ENCODE peak calls at places on chromosomes 11 and 22, in four cellular contexts. S is uterus, Z is cardiac fibroblast, Q is ovary. A is an unnamed sample.

GRCh38 chr11:8834379-8834778 is 76.6 kb upstream of the AKIP1 start:
- DNase-seq in S (no peak), Z (peak; percentile 11), Q (no peak), A (no peak)

GRCh38 chr11:16804104-16804947 is 65.9 kb downstream of the C11orf58 start:
- DNase-seq in S (no peak), Z (peak; percentile 96), Q (no peak), A (no peak)

GRCh38 chr11:96199563-96200025 is 143.4 kb downstream of the MAML2 start:
- DNase-seq in S (no peak), Z (peak; percentile 88), Q (no peak), A (no peak)

GRCh38 chr11:66188580-66188979 is 79.9 kb upstream of the RAB1B start:
- DNase-seq in S (no peak), Z (peak; percentile 63), Q (no peak), A (peak; percentile 50)

GRCh38 chr22:23781065-23781464 is 5.7 kb upstream of the SMARCB1 start:
- DNase-seq in S (no peak), Z (no peak), Q (no peak), A (no peak)

GRCh38 chr11:110524227-110524626 is 94.5 kb downstream of the FDX1 start:
- DNase-seq in S (no peak), Z (peak; percentile 71), Q (no peak), A (no peak)

GRCh38 chr11:31237819-31238771 is 131.4 kb downstream of the DCDC1 start:
- DNase-seq in S (no peak), Z (peak; percentile 21), Q (no peak), A (peak; percentile 2)

GRCh38 chr11:10622957-10623787 is 54.7 kb upstream of the LYVE1 start:
- DNase-seq in S (no peak), Z (no peak), Q (no peak), A (no peak)

GRCh38 chr11:7251487-7251835 is 243 bp upstream of the SYT9 start:
- DNase-seq in S (no peak), Z (no peak), Q (no peak), A (no peak)

GRCh38 chr11:7254731-7255291 is 3.1 kb downstream of the SYT9 start:
- DNase-seq in S (no peak), Z (no peak), Q (no peak), A (no peak)

GRCh38 chr11:7251836-7252682 is at the start of gene SYT9:
- DNase-seq in S (peak; percentile 16), Z (peak; percentile 29), Q (no peak), A (peak; percentile 57)

GRCh38 chr11:7250166-7250565 is 1.5 kb upstream of the SYT9 start:
- DNase-seq in S (no peak), Z (no peak), Q (no peak), A (no peak)

GRCh38 chr11:7252683-7253213 is 1.0 kb downstream of the SYT9 start:
- DNase-seq in S (no peak), Z (no peak), Q (no peak), A (no peak)
- H3K4me3 ChIP-seq in S (peak overlapping the region; percentile 16), Z (peak overlapping the region; percentile 55), Q (no peak overlapping the region), A (no peak overlapping the region)

GRCh38 chr11:1486054-1486825 is at the start of gene MOB2:
- DNase-seq in S (no peak), Z (peak; percentile 20), Q (peak; percentile 54), A (no peak)
- H3K4me3 ChIP-seq in S (peak within 1 kb of the TSS; percentile 13), Z (no peak within 1 kb of the TSS), Q (peak within 1 kb of the TSS; percentile 8), A (no peak within 1 kb of the TSS)

DNA sequence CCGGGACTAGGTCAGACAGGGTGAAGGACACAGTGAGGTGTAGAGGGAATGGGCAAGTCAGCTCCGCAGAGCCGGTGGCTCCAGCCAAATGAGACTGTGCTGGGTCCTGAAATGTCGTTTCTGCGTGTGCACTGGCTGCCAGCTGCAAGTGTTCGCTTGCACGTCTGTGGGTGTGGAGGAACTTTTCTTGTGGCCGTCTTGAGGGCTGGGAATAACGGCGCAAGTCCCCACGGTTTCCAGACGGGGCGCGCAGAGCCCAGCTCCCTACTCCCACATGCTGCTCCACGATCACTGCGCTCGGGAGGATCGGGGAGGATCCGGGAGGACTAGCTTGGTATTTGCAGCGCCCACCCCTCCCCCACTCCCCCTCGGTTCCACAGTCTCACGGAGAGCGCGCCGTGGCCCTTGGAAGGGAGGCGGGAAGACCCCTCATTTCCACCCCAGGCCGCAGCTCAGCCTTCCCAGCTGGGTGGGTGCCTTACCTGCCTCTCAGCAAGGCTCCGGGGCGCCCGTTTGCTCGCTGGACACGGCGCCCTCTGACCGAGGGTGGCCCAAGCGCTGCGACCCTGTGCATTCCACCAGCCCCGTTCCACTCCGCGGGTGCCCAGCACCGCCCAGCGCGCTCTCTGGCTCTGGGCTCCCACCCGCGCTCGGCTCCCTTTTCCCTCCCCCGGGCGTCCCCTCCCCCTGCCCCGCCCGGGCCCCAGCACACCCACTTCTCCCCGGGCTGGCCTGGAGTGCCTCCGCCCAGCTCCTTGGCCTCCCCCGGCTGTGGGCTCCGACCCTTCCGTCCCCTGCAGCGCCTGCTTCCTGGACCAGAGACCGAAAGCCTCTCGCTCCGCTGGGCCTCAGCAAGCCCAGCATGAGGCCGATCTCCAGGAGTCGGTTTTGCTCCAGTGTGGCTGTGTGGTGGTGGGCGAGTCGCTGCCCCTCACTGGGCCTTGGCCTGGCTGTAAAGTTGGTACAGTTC is at the start of gene KCNE3:
- DNase-seq in S (peak; percentile 66), Z (peak; percentile 48), Q (peak; percentile 71), A (peak; percentile 60)
- H3K4me3 ChIP-seq in S (peak within 1 kb of the TSS; percentile 65), Z (peak within 1 kb of the TSS; percentile 54), Q (peak within 1 kb of the TSS; percentile 64), A (peak within 1 kb of the TSS; percentile 33)

GRCh38 chr22:27706489-27706888 is 95.1 kb downstream of the MN1 start:
- DNase-seq in S (no peak), Z (no peak), Q (no peak), A (no peak)
- H3K4me3 ChIP-seq in S (no peak overlapping the region), Z (no peak overlapping the region), Q (no peak overlapping the region), A (no peak overlapping the region)

DNA sequence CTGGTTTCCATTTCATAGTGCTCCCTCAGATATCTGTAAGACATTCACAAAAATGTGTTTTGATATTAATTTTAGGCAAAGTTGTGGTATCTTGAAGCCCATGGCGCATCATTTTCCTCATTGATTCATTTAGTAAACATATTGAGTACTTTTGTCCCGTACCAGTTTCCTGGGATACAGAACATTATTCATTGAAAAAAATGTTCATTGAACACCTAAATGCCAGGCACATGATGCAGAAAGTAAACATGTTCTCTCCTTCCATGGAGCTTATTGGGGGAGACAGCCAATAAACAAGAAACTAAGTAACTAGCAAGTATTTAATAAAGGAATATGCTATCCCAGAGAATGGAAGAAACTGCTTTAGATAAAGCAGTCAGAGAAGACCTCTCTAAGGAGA is 195.0 kb downstream of the UVRAG start:
- DNase-seq in S (no peak), Z (no peak), Q (no peak), A (no peak)
- H3K4me3 ChIP-seq in S (no peak overlapping the region), Z (no peak overlapping the region), Q (no peak overlapping the region), A (no peak overlapping the region)

GRCh38 chr11:73667906-73668305 is 21.5 kb downstream of the PLEKHB1 start:
- DNase-seq in S (no peak), Z (no peak), Q (no peak), A (no peak)

GRCh38 chr11:73663604-73664495 is 17.5 kb downstream of the PLEKHB1 start:
- DNase-seq in S (no peak), Z (no peak), Q (no peak), A (no peak)

GRCh38 chr11:73661035-73661628 is 14.8 kb downstream of the PLEKHB1 start:
- DNase-seq in S (peak; percentile 88), Z (peak; percentile 87), Q (peak; percentile 91), A (peak; percentile 83)

GRCh38 chr11:73662445-73663157 is 16.2 kb downstream of the PLEKHB1 start:
- DNase-seq in S (no peak), Z (no peak), Q (no peak), A (no peak)

DNA sequence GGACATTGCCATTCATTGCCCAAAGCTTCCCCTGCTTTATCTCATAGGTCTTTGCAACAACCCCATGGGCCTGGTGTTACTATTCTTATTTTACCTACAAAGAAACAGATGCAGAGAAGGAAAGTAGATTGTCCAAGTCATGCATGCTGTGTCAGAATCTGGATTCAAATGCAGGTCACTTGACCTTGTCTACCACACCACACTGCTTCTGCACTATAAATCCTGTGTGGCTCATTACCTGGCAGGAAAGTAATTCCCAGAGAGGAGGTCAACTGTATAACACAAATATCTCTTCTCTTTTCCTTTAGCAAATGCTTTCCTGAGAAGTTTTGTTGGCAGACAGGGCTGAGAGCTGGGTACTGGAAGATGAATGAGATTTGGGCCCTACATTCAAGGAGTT is 18.5 kb downstream of the PLEKHB1 start:
- DNase-seq in S (no peak), Z (no peak), Q (no peak), A (no peak)
- H3K4me3 ChIP-seq in S (no peak overlapping the region), Z (no peak overlapping the region), Q (no peak overlapping the region), A (no peak overlapping the region)

GRCh38 chr22:43230983-43231723 is 44.2 kb upstream of the TTLL12 start:
- DNase-seq in S (peak; percentile 33), Z (peak; percentile 46), Q (peak; percentile 76), A (peak; percentile 34)
- H3K4me3 ChIP-seq in S (no peak overlapping the region), Z (no peak overlapping the region), Q (no peak overlapping the region), A (no peak overlapping the region)

A was measured in MG63.